ENCODE peak calls at places on chromosomes 6 and 20, in nine cellular contexts. J is psoas muscle, K is upper lobe of right lung, R is tibial artery, I is spleen, N is H1, P is PC-3, S is A549, O is H9. T is an unnamed sample.
A peak's percentile ranks its signal among the peaks of the same experiment; 100 is the strongest.

GRCh38 chr6:32845381-32845884 is 1.6 kb upstream of the PSMB8 start:
- DNase-seq in J (no peak), K (no peak), R (no peak), I (peak; percentile 87), N (no peak), P (no peak), S (no peak), O (no peak), T (no peak)

GRCh38 chr6:155505560-155505959 is 49.9 kb upstream of the NOX3 start:
- DNase-seq in J (no peak), K (no peak), R (no peak), I (no peak), N (no peak), P (no peak), S (no peak), O (no peak), T (no peak)

GRCh38 chr6:81451787-81452186 is 300.7 kb downstream of the TENT5A start:
- DNase-seq in J (no peak), K (no peak), R (no peak), I (no peak), N (no peak), P (peak; percentile 55), S (peak; percentile 60), O (no peak), T (no peak)

GRCh38 chr6:1624848-1625341 is 15.2 kb downstream of the FOXC1 start:
- DNase-seq in J (peak; percentile 58), K (no peak), R (peak; percentile 55), I (peak; percentile 55), N (no peak), P (no peak), S (no peak), O (no peak), T (peak; percentile 39)

GRCh38 chr20:61839223-61839911 is 226.3 kb downstream of the TAF4 start:
- DNase-seq in J (no peak), K (no peak), R (no peak), I (no peak), N (no peak), P (no peak), S (no peak), O (no peak), T (no peak)

GRCh38 chr6:127202676-127203075 is 64.0 kb upstream of the RNF146 start:
- DNase-seq in J (no peak), K (no peak), R (no peak), I (no peak), N (no peak), P (no peak), S (no peak), O (no peak), T (no peak)

GRCh38 chr6:78861509-78861908 is 5.8 kb upstream of the IRAK1BP1 start:
- DNase-seq in J (no peak), K (no peak), R (no peak), I (no peak), N (no peak), P (peak; percentile 11), S (peak; percentile 19), O (no peak), T (no peak)

GRCh38 chr6:11705069-11705468 is 73.5 kb downstream of the ADTRP start:
- DNase-seq in J (no peak), K (no peak), R (no peak), I (no peak), N (no peak), P (no peak), S (no peak), O (no peak), T (no peak)

GRCh38 chr6:16244446-16244845 is 6.1 kb downstream of the GMPR start:
- DNase-seq in J (peak; percentile 55), K (no peak), R (no peak), I (no peak), N (no peak), P (no peak), S (no peak), O (no peak), T (peak; percentile 64)

GRCh38 chr6:145070791-145071190 is 664.5 kb downstream of the EPM2A start:
- DNase-seq in J (no peak), K (no peak), R (no peak), I (no peak), N (no peak), P (peak; percentile 60), S (no peak), O (no peak), T (no peak)

GRCh38 chr6:121614115-121614514 is 178.7 kb downstream of the GJA1 start:
- DNase-seq in J (no peak), K (no peak), R (no peak), I (no peak), N (no peak), P (no peak), S (no peak), O (no peak), T (no peak)

GRCh38 chr20:35539756-35540212 is 2.1 kb upstream of the ERGIC3 start:
- DNase-seq in J (peak; percentile 41), K (peak; percentile 76), R (no peak), I (no peak), N (peak; percentile 72), P (no peak), S (peak; percentile 19), O (peak; percentile 94), T (no peak)

GRCh38 chr20:36856691-36857635 is 19.0 kb upstream of the TLDC2 start:
- DNase-seq in J (no peak), K (no peak), R (no peak), I (peak; percentile 78), N (no peak), P (peak; percentile 32), S (no peak), O (no peak), T (peak; percentile 80)

GRCh38 chr6:43708857-43709653 is 21.5 kb upstream of the MRPS18A start:
- DNase-seq in J (no peak), K (no peak), R (no peak), I (no peak), N (no peak), P (no peak), S (peak; percentile 52), O (no peak), T (no peak)

GRCh38 chr20:33681728-33682353 is 4.3 kb downstream of the E2F1 start:
- DNase-seq in J (no peak), K (no peak), R (no peak), I (no peak), N (no peak), P (no peak), S (no peak), O (no peak), T (no peak)

GRCh38 chr6:112253842-112254816 is at the start of gene LAMA4:
- DNase-seq in J (peak; percentile 71), K (peak; percentile 67), R (peak; percentile 36), I (peak; percentile 77), N (peak; percentile 74), P (peak; percentile 50), S (peak; percentile 5), O (peak; percentile 65), T (peak; percentile 75)

GRCh38 chr6:13453172-13453552 is 34.2 kb downstream of the GFOD1 start:
- DNase-seq in J (no peak), K (no peak), R (no peak), I (no peak), N (no peak), P (peak; percentile 75), S (no peak), O (no peak), T (no peak)
- H3K27ac ChIP-seq in J (no peak overlapping the region), K (no peak overlapping the region), R (no peak overlapping the region), I (peak overlapping the region; percentile 63), N (no peak overlapping the region), P (peak overlapping the region; percentile 84), S (no peak overlapping the region), O (no peak overlapping the region), T (peak overlapping the region; percentile 50)

DNA sequence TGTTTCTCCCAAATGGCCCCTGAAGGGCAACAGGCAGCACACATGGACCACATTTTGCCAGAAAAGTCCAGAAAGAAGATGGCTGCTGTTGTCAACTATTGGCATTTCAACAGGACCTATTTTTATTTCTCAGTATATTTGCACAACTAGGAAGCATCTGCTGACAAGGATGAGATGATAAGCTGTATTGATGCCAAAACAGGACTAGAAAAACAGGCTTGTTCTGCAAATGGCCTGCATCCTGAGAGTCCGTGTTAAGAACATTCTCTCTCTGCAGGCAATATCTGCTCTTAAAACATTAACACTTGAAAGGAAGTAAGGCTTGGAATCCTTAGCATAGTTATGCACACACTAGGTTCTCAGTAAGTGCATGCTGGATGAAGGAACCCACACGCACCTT is 283.7 kb downstream of the ESR1 start:
- DNase-seq in J (no peak), K (no peak), R (no peak), I (no peak), N (no peak), P (peak; percentile 49), S (no peak), O (no peak), T (no peak)
- H3K4me1 ChIP-seq in J (peaks cover 40% of the 10 kb centered on the region), K (peaks cover 7% of the 10 kb centered on the region), R (no peaks in the 10 kb centered on the region), I (no peaks in the 10 kb centered on the region), N (peaks cover 4% of the 10 kb centered on the region), P (peaks cover 57% of the 10 kb centered on the region), S (peaks cover 25% of the 10 kb centered on the region), O (no peaks in the 10 kb centered on the region), T (peaks cover 15% of the 10 kb centered on the region)

GRCh38 chr6:133340557-133340956 is 99.4 kb downstream of the EYA4 start:
- DNase-seq in J (no peak), K (no peak), R (no peak), I (no peak), N (no peak), P (peak; percentile 58), S (peak; percentile 71), O (no peak), T (no peak)

GRCh38 chr6:133343220-133343619 is 102.1 kb downstream of the EYA4 start:
- DNase-seq in J (no peak), K (no peak), R (no peak), I (no peak), N (no peak), P (no peak), S (no peak), O (no peak), T (no peak)

GRCh38 chr6:133337312-133337711 is 96.2 kb downstream of the EYA4 start:
- DNase-seq in J (no peak), K (no peak), R (no peak), I (no peak), N (no peak), P (peak; percentile 57), S (no peak), O (no peak), T (no peak)

GRCh38 chr6:133341607-133342158 is 100.5 kb downstream of the EYA4 start:
- DNase-seq in J (no peak), K (no peak), R (no peak), I (no peak), N (no peak), P (peak; percentile 83), S (peak; percentile 75), O (no peak), T (no peak)

GRCh38 chr6:133339543-133340384 is 98.6 kb downstream of the EYA4 start:
- DNase-seq in J (no peak), K (no peak), R (no peak), I (no peak), N (no peak), P (no peak), S (no peak), O (no peak), T (no peak)
- H3K27ac ChIP-seq in J (peak overlapping the region; percentile 74), K (no peak overlapping the region), R (no peak overlapping the region), I (no peak overlapping the region), N (no peak overlapping the region), P (no peak overlapping the region), S (peak overlapping the region; percentile 78), O (no peak overlapping the region), T (no peak overlapping the region)

DNA sequence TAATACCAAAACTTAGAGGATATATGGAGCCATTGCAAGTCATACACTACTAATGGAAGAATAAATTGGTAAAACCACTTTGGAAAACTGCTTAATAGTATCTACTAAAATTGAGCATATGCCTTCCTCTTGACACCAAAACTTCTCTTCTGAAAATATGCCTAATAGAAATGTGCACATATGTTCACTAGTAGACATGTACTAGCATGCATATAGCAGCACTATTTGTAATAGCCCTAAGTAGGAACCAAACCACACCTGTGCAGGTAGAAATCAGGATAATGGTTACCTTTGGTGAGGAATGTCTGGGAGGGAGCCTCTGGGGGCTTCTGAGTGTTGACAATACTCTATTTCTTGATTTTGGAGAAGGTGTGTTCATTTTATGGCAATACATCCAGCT is 424.8 kb upstream of the BTBD3 start:
- DNase-seq in J (no peak), K (no peak), R (no peak), I (no peak), N (no peak), P (no peak), S (no peak), O (no peak), T (no peak)
- H3K4me1 ChIP-seq in J (no peaks in the 10 kb centered on the region), K (no peaks in the 10 kb centered on the region), R (no peaks in the 10 kb centered on the region), I (no peaks in the 10 kb centered on the region), N (peaks cover 3% of the 10 kb centered on the region), P (no peaks in the 10 kb centered on the region), S (peaks cover 12% of the 10 kb centered on the region), O (no peaks in the 10 kb centered on the region), T (no peaks in the 10 kb centered on the region)